ENCODE peak calls at places on chromosome 21, in five cellular contexts. One of them, this sample, is unnamed.
A peak's percentile ranks its signal among the peaks of the same experiment; 100 is the strongest.

GRCh38 chr21:41321211-41321907 is 4.8 kb downstream of the FAM3B start:
- DNase-seq in tibial artery: no peak
- DNase-seq in right atrium auricular region: no peak
- DNase-seq in suprapubic skin: no peak
- DNase-seq in A549: no peak
- DNase-seq in this sample: no peak

GRCh38 chr21:37365657-37366487 is 701 bp upstream of the DYRK1A start:
- DNase-seq in tibial artery: peak; percentile 84
- DNase-seq in right atrium auricular region: peak; percentile 68
- DNase-seq in suprapubic skin: peak; percentile 84
- DNase-seq in A549: peak; percentile 19
- DNase-seq in this sample: peak; percentile 86

GRCh38 chr21:36735724-36736310 is 36.9 kb downstream of the SIM2 start:
- DNase-seq in tibial artery: peak; percentile 52
- DNase-seq in right atrium auricular region: no peak
- DNase-seq in suprapubic skin: no peak
- DNase-seq in A549: no peak
- DNase-seq in this sample: no peak

GRCh38 chr21:20661221-20661620 is 337.0 kb upstream of the NCAM2 start:
- DNase-seq in tibial artery: no peak
- DNase-seq in right atrium auricular region: no peak
- DNase-seq in suprapubic skin: no peak
- DNase-seq in A549: no peak
- DNase-seq in this sample: no peak

GRCh38 chr21:32062591-32063227 is 189.9 kb downstream of the HUNK start:
- DNase-seq in tibial artery: no peak
- DNase-seq in right atrium auricular region: no peak
- DNase-seq in suprapubic skin: no peak
- DNase-seq in A549: no peak
- DNase-seq in this sample: no peak

GRCh38 chr21:31908106-31909031 is 35.5 kb downstream of the HUNK start:
- DNase-seq in tibial artery: no peak
- DNase-seq in right atrium auricular region: no peak
- DNase-seq in suprapubic skin: no peak
- DNase-seq in A549: no peak
- DNase-seq in this sample: peak; percentile 85

GRCh38 chr21:28136687-28137086 is 856.0 kb downstream of the LTN1 start:
- DNase-seq in tibial artery: no peak
- DNase-seq in right atrium auricular region: no peak
- DNase-seq in suprapubic skin: no peak
- DNase-seq in A549: no peak
- DNase-seq in this sample: no peak

GRCh38 chr21:17793675-17794123 is 25.5 kb downstream of the C21orf91 start:
- DNase-seq in tibial artery: no peak
- DNase-seq in right atrium auricular region: no peak
- DNase-seq in suprapubic skin: no peak
- DNase-seq in A549: no peak
- DNase-seq in this sample: peak; percentile 18

GRCh38 chr21:42081138-42081537 is 10.0 kb downstream of the UMODL1 start:
- DNase-seq in tibial artery: no peak
- DNase-seq in right atrium auricular region: no peak
- DNase-seq in suprapubic skin: no peak
- DNase-seq in A549: no peak
- DNase-seq in this sample: peak; percentile 62

GRCh38 chr21:35644523-35644922 is 415.8 kb downstream of the SETD4 start:
- DNase-seq in tibial artery: no peak
- DNase-seq in right atrium auricular region: no peak
- DNase-seq in suprapubic skin: no peak
- DNase-seq in A549: no peak
- DNase-seq in this sample: no peak

GRCh38 chr21:14259669-14260458 is 43.9 kb downstream of the RBM11 start:
- DNase-seq in tibial artery: no peak
- DNase-seq in right atrium auricular region: no peak
- DNase-seq in suprapubic skin: no peak
- DNase-seq in A549: peak; percentile 3
- DNase-seq in this sample: peak; percentile 10

GRCh38 chr21:27094182-27094948 is 127.5 kb upstream of the ADAMTS5 start:
- DNase-seq in tibial artery: no peak
- DNase-seq in right atrium auricular region: no peak
- DNase-seq in suprapubic skin: no peak
- DNase-seq in A549: no peak
- DNase-seq in this sample: no peak

GRCh38 chr21:25732091-25732760 is 2.5 kb downstream of the ATP5PF start:
- DNase-seq in tibial artery: no peak
- DNase-seq in right atrium auricular region: no peak
- DNase-seq in suprapubic skin: no peak
- DNase-seq in A549: no peak
- DNase-seq in this sample: no peak

GRCh38 chr21:35663856-35664606 is 396.3 kb downstream of the SETD4 start:
- DNase-seq in tibial artery: no peak
- DNase-seq in right atrium auricular region: no peak
- DNase-seq in suprapubic skin: no peak
- DNase-seq in A549: no peak
- DNase-seq in this sample: no peak

GRCh38 chr21:41877901-41878830 is 978 bp downstream of the PRDM15 start:
- DNase-seq in tibial artery: no peak
- DNase-seq in right atrium auricular region: no peak
- DNase-seq in suprapubic skin: no peak
- DNase-seq in A549: no peak
- DNase-seq in this sample: no peak

GRCh38 chr21:31520506-31521163 is 138.9 kb upstream of the SOD1 start:
- DNase-seq in tibial artery: no peak
- DNase-seq in right atrium auricular region: no peak
- DNase-seq in suprapubic skin: no peak
- DNase-seq in A549: no peak
- DNase-seq in this sample: no peak

GRCh38 chr21:25189497-25189896 is 417.8 kb downstream of the MRPL39 start:
- DNase-seq in tibial artery: no peak
- DNase-seq in right atrium auricular region: no peak
- DNase-seq in suprapubic skin: no peak
- DNase-seq in A549: no peak
- DNase-seq in this sample: no peak

GRCh38 chr21:26115346-26115745 is 55.2 kb downstream of the APP start:
- DNase-seq in tibial artery: no peak
- DNase-seq in right atrium auricular region: no peak
- DNase-seq in suprapubic skin: no peak
- DNase-seq in A549: no peak
- DNase-seq in this sample: no peak

GRCh38 chr21:23887709-23888303 is 1719.5 kb downstream of the MRPL39 start:
- DNase-seq in tibial artery: no peak
- DNase-seq in right atrium auricular region: no peak
- DNase-seq in suprapubic skin: no peak
- DNase-seq in A549: no peak
- DNase-seq in this sample: no peak

GRCh38 chr21:40850071-40850470 is 3.1 kb upstream of the DSCAM start:
- DNase-seq in tibial artery: no peak
- DNase-seq in right atrium auricular region: no peak
- DNase-seq in suprapubic skin: no peak
- DNase-seq in A549: no peak
- DNase-seq in this sample: no peak

GRCh38 chr21:36761685-36762084 is 62.8 kb downstream of the SIM2 start:
- DNase-seq in tibial artery: no peak
- DNase-seq in right atrium auricular region: no peak
- DNase-seq in suprapubic skin: no peak
- DNase-seq in A549: no peak
- DNase-seq in this sample: no peak

GRCh38 chr21:27570306-27570868 is 603.5 kb upstream of the ADAMTS5 start:
- DNase-seq in tibial artery: peak; percentile 75
- DNase-seq in right atrium auricular region: peak; percentile 82
- DNase-seq in suprapubic skin: no peak
- DNase-seq in A549: no peak
- DNase-seq in this sample: peak; percentile 87

GRCh38 chr21:37758997-37759396 is 157.3 kb downstream of the KCNJ6 start:
- DNase-seq in tibial artery: no peak
- DNase-seq in right atrium auricular region: no peak
- DNase-seq in suprapubic skin: no peak
- DNase-seq in A549: peak; percentile 23
- DNase-seq in this sample: peak; percentile 57

GRCh38 chr21:36980280-36981048 is 14.0 kb upstream of the HLCS start:
- DNase-seq in tibial artery: no peak
- DNase-seq in right atrium auricular region: no peak
- DNase-seq in suprapubic skin: no peak
- DNase-seq in A549: no peak
- DNase-seq in this sample: no peak

GRCh38 chr21:21084179-21084578 is 86.0 kb downstream of the NCAM2 start:
- DNase-seq in tibial artery: no peak
- DNase-seq in right atrium auricular region: no peak
- DNase-seq in suprapubic skin: no peak
- DNase-seq in A549: no peak
- DNase-seq in this sample: no peak

GRCh38 chr21:30839304-30839703 is 9.7 kb upstream of the KRTAP7-1 start:
- DNase-seq in tibial artery: no peak
- DNase-seq in right atrium auricular region: no peak
- DNase-seq in suprapubic skin: no peak
- DNase-seq in A549: no peak
- DNase-seq in this sample: no peak

GRCh38 chr21:36966846-36967657 is 583 bp upstream of the HLCS start:
- DNase-seq in tibial artery: no peak
- DNase-seq in right atrium auricular region: no peak
- DNase-seq in suprapubic skin: no peak
- DNase-seq in A549: no peak
- DNase-seq in this sample: no peak

GRCh38 chr21:26041441-26042180 is 129.0 kb downstream of the APP start:
- DNase-seq in tibial artery: no peak
- DNase-seq in right atrium auricular region: no peak
- DNase-seq in suprapubic skin: no peak
- DNase-seq in A549: no peak
- DNase-seq in this sample: no peak

GRCh38 chr21:19810779-19811178 is 1187.4 kb upstream of the NCAM2 start:
- DNase-seq in tibial artery: no peak
- DNase-seq in right atrium auricular region: no peak
- DNase-seq in suprapubic skin: no peak
- DNase-seq in A549: no peak
- DNase-seq in this sample: no peak

DNA sequence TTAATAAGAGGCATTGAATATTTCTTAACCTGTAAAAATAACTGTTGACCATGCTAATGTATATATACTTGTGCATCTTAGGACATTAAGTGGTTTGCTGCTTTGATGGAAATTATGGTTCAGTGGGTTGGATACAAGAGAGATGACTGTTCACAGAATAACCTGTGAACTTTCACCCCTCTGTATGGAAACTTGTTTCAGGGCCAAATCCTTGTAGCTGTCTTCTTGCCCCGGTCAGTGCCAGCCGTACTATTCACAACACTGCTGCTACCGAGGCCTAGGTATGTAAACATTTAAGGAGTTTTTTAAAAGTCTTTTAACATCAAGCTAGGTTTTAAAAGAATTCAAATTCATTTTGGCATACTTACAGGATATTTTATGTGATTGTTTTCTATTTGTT is 16.1 kb downstream of the DONSON start:
- DNase-seq in tibial artery: no peak
- DNase-seq in right atrium auricular region: no peak
- DNase-seq in suprapubic skin: no peak
- DNase-seq in A549: no peak
- DNase-seq in this sample: no peak
- H3K4me1 ChIP-seq in tibial artery: no peaks in the 10 kb centered on the region
- H3K4me1 ChIP-seq in right atrium auricular region: no peaks in the 10 kb centered on the region
- H3K4me1 ChIP-seq in suprapubic skin: peaks cover 9% of the 10 kb centered on the region
- H3K4me1 ChIP-seq in A549: peaks cover 16% of the 10 kb centered on the region
- H3K4me1 ChIP-seq in this sample: no peaks in the 10 kb centered on the region

DNA sequence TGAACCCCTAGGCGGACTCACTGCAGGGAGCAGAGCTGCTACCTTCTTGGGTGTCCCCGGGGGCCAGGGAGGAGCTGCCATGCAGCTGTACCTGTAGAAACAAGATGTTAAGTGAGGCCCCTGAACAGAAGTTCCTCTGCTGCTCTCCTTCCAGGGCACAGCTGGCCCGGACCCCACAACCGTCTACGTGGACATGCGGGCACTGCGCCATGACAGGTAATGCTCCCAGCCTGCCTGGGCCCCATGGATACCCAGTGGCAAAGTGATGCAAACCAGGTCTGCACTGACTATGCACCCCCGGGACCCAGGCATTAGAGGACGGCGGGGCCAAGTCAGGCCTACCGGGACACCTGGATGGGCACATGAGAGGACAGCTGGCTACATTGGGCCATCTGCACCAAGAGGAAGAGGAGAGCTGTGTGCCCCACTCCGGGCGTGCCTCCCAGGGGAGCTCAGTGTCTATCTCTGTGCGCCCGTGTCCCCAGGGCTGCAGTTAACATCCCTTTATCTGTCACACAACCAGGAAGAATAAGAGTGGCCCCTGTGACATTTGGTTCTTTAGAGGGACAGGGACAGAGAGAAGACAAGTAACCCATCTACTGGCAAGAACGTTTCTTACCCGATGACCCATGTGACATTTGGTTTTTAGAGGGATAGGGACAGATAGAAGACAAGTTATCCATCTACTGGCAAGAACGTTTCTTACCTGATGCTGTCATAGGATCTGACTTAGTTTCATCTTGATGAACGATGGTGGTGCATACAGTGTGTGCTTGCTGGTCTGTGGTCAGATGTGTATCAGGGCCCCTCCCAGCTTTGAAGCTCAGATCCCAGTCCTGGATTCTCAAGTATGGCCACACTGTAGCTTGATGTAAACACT is 44.1 kb downstream of the S100B start:
- DNase-seq in tibial artery: no peak
- DNase-seq in right atrium auricular region: peak; percentile 57
- DNase-seq in suprapubic skin: peak; percentile 69
- DNase-seq in A549: no peak
- DNase-seq in this sample: no peak
- H3K4me3 ChIP-seq in tibial artery: no peak overlapping the region
- H3K4me3 ChIP-seq in right atrium auricular region: no peak overlapping the region
- H3K4me3 ChIP-seq in suprapubic skin: no peak overlapping the region
- H3K4me3 ChIP-seq in A549: no peak overlapping the region
- H3K4me3 ChIP-seq in this sample: no peak overlapping the region

DNA sequence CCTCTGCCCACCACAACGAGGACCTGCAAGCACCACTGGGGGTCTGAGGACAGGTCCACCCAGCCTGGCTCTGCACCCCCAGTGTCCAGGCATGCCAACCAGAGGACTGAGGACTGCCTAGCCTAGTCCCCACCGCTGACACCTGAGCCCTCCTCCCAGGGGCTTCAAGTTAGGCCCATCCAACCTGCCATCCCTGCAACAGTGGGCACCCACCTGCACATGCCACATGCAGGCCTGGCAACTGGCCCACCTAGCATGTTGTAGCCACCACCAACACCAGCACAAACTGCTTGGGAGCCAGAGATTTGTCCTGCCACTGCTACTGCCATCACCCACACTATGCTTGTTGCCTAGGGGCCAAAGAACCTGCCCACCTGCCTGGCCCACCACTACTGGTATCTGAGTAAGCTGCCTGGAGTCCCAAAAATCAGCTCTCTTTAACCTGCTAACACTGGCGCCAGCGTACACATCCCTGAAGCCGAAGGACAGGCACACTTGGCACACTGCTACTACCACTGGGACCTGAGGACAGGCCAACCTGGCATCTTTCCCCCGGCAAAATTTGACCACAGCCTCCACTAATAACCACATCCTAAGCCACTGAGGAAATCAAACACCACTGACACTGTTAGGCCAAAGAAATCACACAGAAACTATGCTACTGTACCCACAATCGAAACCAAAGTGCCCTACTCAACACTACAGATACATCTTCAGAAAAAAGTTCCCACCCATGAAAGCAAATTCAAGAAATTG is 61.5 kb downstream of the PSMG1 start:
- DNase-seq in tibial artery: no peak
- DNase-seq in right atrium auricular region: peak; percentile 55
- DNase-seq in suprapubic skin: no peak
- DNase-seq in A549: no peak
- DNase-seq in this sample: no peak
- H3K4me1 ChIP-seq in tibial artery: peaks cover 11% of the 10 kb centered on the region
- H3K4me1 ChIP-seq in right atrium auricular region: peaks cover 17% of the 10 kb centered on the region
- H3K4me1 ChIP-seq in suprapubic skin: peaks cover 7% of the 10 kb centered on the region
- H3K4me1 ChIP-seq in A549: no peaks in the 10 kb centered on the region
- H3K4me1 ChIP-seq in this sample: peaks cover 2% of the 10 kb centered on the region

GRCh38 chr21:45543371-45543709 is 1.1 kb upstream of the SLC19A1 start:
- DNase-seq in tibial artery: peak; percentile 62
- DNase-seq in right atrium auricular region: peak; percentile 58
- DNase-seq in suprapubic skin: peak; percentile 74
- DNase-seq in A549: no peak
- DNase-seq in this sample: no peak
- H3K4me3 ChIP-seq in tibial artery: no peak overlapping the region
- H3K4me3 ChIP-seq in right atrium auricular region: no peak overlapping the region
- H3K4me3 ChIP-seq in suprapubic skin: peak overlapping the region; percentile 77
- H3K4me3 ChIP-seq in A549: no peak overlapping the region
- H3K4me3 ChIP-seq in this sample: no peak overlapping the region

This sample was measured in SJSA1.